ENCODE peak calls at places on chromosomes 1 and 21, in eight cellular contexts. One of them, this sample, is unnamed.

GRCh38 chr1:107659961-107660360 is 305.0 kb downstream of the VAV3 start:
- DNase-seq in fibroblast of lung: no peak
- DNase-seq in mesendoderm: no peak
- DNase-seq in HCT116: no peak
- DNase-seq in PC-3: no peak
- DNase-seq in K562: no peak
- DNase-seq in GM23248: no peak
- DNase-seq in mesenchymal stem cell: no peak
- DNase-seq in this sample: peak; percentile 33

GRCh38 chr1:245762396-245762910 is 607.7 kb downstream of the KIF26B start:
- DNase-seq in fibroblast of lung: no peak
- DNase-seq in mesendoderm: peak; percentile 34
- DNase-seq in HCT116: no peak
- DNase-seq in PC-3: no peak
- DNase-seq in K562: no peak
- DNase-seq in GM23248: no peak
- DNase-seq in mesenchymal stem cell: no peak
- DNase-seq in this sample: no peak

GRCh38 chr1:189597083-189597482 is 880.6 kb downstream of the BRINP3 start:
- DNase-seq in fibroblast of lung: no peak
- DNase-seq in mesendoderm: no peak
- DNase-seq in HCT116: no peak
- DNase-seq in PC-3: peak; percentile 76
- DNase-seq in K562: no peak
- DNase-seq in GM23248: no peak
- DNase-seq in mesenchymal stem cell: no peak
- DNase-seq in this sample: no peak

GRCh38 chr1:154557248-154557938 is 1.1 kb downstream of the UBE2Q1 start:
- DNase-seq in fibroblast of lung: no peak
- DNase-seq in mesendoderm: peak; percentile 45
- DNase-seq in HCT116: no peak
- DNase-seq in PC-3: no peak
- DNase-seq in K562: no peak
- DNase-seq in GM23248: peak; percentile 17
- DNase-seq in mesenchymal stem cell: no peak
- DNase-seq in this sample: peak; percentile 3

GRCh38 chr1:30185313-30185712 is 538.1 kb downstream of the MATN1 start:
- DNase-seq in fibroblast of lung: no peak
- DNase-seq in mesendoderm: no peak
- DNase-seq in HCT116: no peak
- DNase-seq in PC-3: no peak
- DNase-seq in K562: no peak
- DNase-seq in GM23248: no peak
- DNase-seq in mesenchymal stem cell: no peak
- DNase-seq in this sample: no peak

GRCh38 chr1:38474738-38475623 is 384.6 kb downstream of the RRAGC start:
- DNase-seq in fibroblast of lung: no peak
- DNase-seq in mesendoderm: peak; percentile 67
- DNase-seq in HCT116: no peak
- DNase-seq in PC-3: no peak
- DNase-seq in K562: no peak
- DNase-seq in GM23248: no peak
- DNase-seq in mesenchymal stem cell: no peak
- DNase-seq in this sample: no peak

GRCh38 chr1:31910933-31911332 is 27.2 kb downstream of the PTP4A2 start:
- DNase-seq in fibroblast of lung: no peak
- DNase-seq in mesendoderm: no peak
- DNase-seq in HCT116: no peak
- DNase-seq in PC-3: no peak
- DNase-seq in K562: no peak
- DNase-seq in GM23248: peak; percentile 47
- DNase-seq in mesenchymal stem cell: no peak
- DNase-seq in this sample: no peak

GRCh38 chr1:4851666-4852065 is 197.3 kb downstream of the AJAP1 start:
- DNase-seq in fibroblast of lung: no peak
- DNase-seq in mesendoderm: no peak
- DNase-seq in HCT116: no peak
- DNase-seq in PC-3: no peak
- DNase-seq in K562: no peak
- DNase-seq in GM23248: no peak
- DNase-seq in mesenchymal stem cell: no peak
- DNase-seq in this sample: no peak

GRCh38 chr21:41974752-41975053 is 20.9 kb upstream of the C2CD2 start:
- DNase-seq in fibroblast of lung: no peak
- DNase-seq in mesendoderm: no peak
- DNase-seq in HCT116: no peak
- DNase-seq in PC-3: no peak
- DNase-seq in K562: peak; percentile 6
- DNase-seq in GM23248: no peak
- DNase-seq in mesenchymal stem cell: no peak
- DNase-seq in this sample: no peak

GRCh38 chr21:39107739-39108138 is 75.5 kb downstream of the PSMG1 start:
- DNase-seq in fibroblast of lung: no peak
- DNase-seq in mesendoderm: no peak
- DNase-seq in HCT116: no peak
- DNase-seq in PC-3: no peak
- DNase-seq in K562: no peak
- DNase-seq in GM23248: no peak
- DNase-seq in mesenchymal stem cell: no peak
- DNase-seq in this sample: no peak

GRCh38 chr1:28551381-28551780 is 1.5 kb upstream of the TRNAU1AP start:
- DNase-seq in fibroblast of lung: no peak
- DNase-seq in mesendoderm: no peak
- DNase-seq in HCT116: no peak
- DNase-seq in PC-3: no peak
- DNase-seq in K562: no peak
- DNase-seq in GM23248: no peak
- DNase-seq in mesenchymal stem cell: no peak
- DNase-seq in this sample: no peak

GRCh38 chr1:28553229-28553930 is 495 bp downstream of the TRNAU1AP start:
- DNase-seq in fibroblast of lung: peak; percentile 43
- DNase-seq in mesendoderm: peak; percentile 49
- DNase-seq in HCT116: no peak
- DNase-seq in PC-3: peak; percentile 58
- DNase-seq in K562: peak; percentile 61
- DNase-seq in GM23248: peak; percentile 66
- DNase-seq in mesenchymal stem cell: peak; percentile 58
- DNase-seq in this sample: peak; percentile 68

GRCh38 chr1:28552482-28553228 is at the start of gene TRNAU1AP:
- DNase-seq in fibroblast of lung: peak; percentile 95
- DNase-seq in mesendoderm: peak; percentile 97
- DNase-seq in HCT116: peak; percentile 91
- DNase-seq in PC-3: peak; percentile 98
- DNase-seq in K562: peak; percentile 98
- DNase-seq in GM23248: peak; percentile 99
- DNase-seq in mesenchymal stem cell: peak; percentile 95
- DNase-seq in this sample: peak; percentile 96
- H3K9ac ChIP-seq in fibroblast of lung: peak within 1 kb of the TSS; percentile 80
- H3K9ac ChIP-seq in mesendoderm: peak within 1 kb of the TSS; percentile 90
- H3K9ac ChIP-seq in HCT116: peak within 1 kb of the TSS; percentile 96
- H3K9ac ChIP-seq in PC-3: peak within 1 kb of the TSS; percentile 92
- H3K9ac ChIP-seq in K562: peak within 1 kb of the TSS; percentile 92
- H3K9ac ChIP-seq in GM23248: peak within 1 kb of the TSS; percentile 90
- H3K9ac ChIP-seq in mesenchymal stem cell: peak within 1 kb of the TSS; percentile 99
- H3K9ac ChIP-seq in this sample: peak within 1 kb of the TSS; percentile 91

DNA sequence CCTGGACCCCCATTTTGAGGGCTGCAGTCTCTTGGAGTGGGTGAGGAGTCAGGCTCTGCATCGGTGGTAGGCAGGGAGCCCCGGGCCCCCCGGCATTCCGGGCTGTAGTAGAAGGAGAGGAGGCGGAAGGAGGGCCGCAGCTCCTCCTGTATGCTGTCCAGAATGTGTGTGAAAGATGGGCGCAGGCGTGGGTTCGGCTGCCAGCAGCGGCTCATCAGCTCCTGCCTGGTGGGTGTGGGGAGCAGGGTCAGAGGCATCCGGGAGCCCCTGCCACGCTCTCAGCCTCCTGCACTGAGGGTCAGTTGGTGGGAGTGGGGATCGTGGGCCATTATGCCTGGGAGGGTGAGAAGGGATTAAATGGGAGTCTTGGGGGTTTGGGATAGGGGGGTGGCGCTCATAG is 18.0 kb downstream of the INSRR start:
- DNase-seq in fibroblast of lung: no peak
- DNase-seq in mesendoderm: no peak
- DNase-seq in HCT116: no peak
- DNase-seq in PC-3: no peak
- DNase-seq in K562: no peak
- DNase-seq in GM23248: no peak
- DNase-seq in mesenchymal stem cell: no peak
- DNase-seq in this sample: no peak
- H3K27me3 ChIP-seq in fibroblast of lung: peaks cover 40% of the 10 kb centered on the region
- H3K27me3 ChIP-seq in mesendoderm: peaks cover 15% of the 10 kb centered on the region
- H3K27me3 ChIP-seq in HCT116: no peaks in the 10 kb centered on the region
- H3K27me3 ChIP-seq in PC-3: no peaks in the 10 kb centered on the region
- H3K27me3 ChIP-seq in K562: no peaks in the 10 kb centered on the region
- H3K27me3 ChIP-seq in GM23248: peaks cover 32% of the 10 kb centered on the region
- H3K27me3 ChIP-seq in mesenchymal stem cell: peaks cover 91% of the 10 kb centered on the region
- H3K27me3 ChIP-seq in this sample: no peaks in the 10 kb centered on the region

GRCh38 chr1:54767526-54767925 is 3.2 kb upstream of the PARS2 start:
- DNase-seq in fibroblast of lung: no peak
- DNase-seq in mesendoderm: no peak
- DNase-seq in HCT116: no peak
- DNase-seq in PC-3: no peak
- DNase-seq in K562: no peak
- DNase-seq in GM23248: no peak
- DNase-seq in mesenchymal stem cell: no peak
- DNase-seq in this sample: no peak

GRCh38 chr1:54766726-54767125 is 2.4 kb upstream of the PARS2 start:
- DNase-seq in fibroblast of lung: no peak
- DNase-seq in mesendoderm: peak; percentile 49
- DNase-seq in HCT116: no peak
- DNase-seq in PC-3: no peak
- DNase-seq in K562: no peak
- DNase-seq in GM23248: no peak
- DNase-seq in mesenchymal stem cell: no peak
- DNase-seq in this sample: no peak

GRCh38 chr1:54763814-54764131 is 550 bp downstream of the PARS2 start:
- DNase-seq in fibroblast of lung: no peak
- DNase-seq in mesendoderm: no peak
- DNase-seq in HCT116: no peak
- DNase-seq in PC-3: no peak
- DNase-seq in K562: no peak
- DNase-seq in GM23248: peak; percentile 59
- DNase-seq in mesenchymal stem cell: no peak
- DNase-seq in this sample: no peak

GRCh38 chr1:54764132-54764921 is at the start of gene PARS2:
- DNase-seq in fibroblast of lung: peak; percentile 100
- DNase-seq in mesendoderm: peak; percentile 100
- DNase-seq in HCT116: peak; percentile 99
- DNase-seq in PC-3: peak; percentile 99
- DNase-seq in K562: peak; percentile 99
- DNase-seq in GM23248: peak; percentile 100
- DNase-seq in mesenchymal stem cell: peak; percentile 100
- DNase-seq in this sample: peak; percentile 99

GRCh38 chr1:54764922-54765561 is 719 bp upstream of the PARS2 start:
- DNase-seq in fibroblast of lung: no peak
- DNase-seq in mesendoderm: no peak
- DNase-seq in HCT116: no peak
- DNase-seq in PC-3: no peak
- DNase-seq in K562: no peak
- DNase-seq in GM23248: no peak
- DNase-seq in mesenchymal stem cell: no peak
- DNase-seq in this sample: no peak
- H3K9ac ChIP-seq in fibroblast of lung: peak overlapping the region; percentile 39
- H3K9ac ChIP-seq in mesendoderm: peak overlapping the region; percentile 33
- H3K9ac ChIP-seq in HCT116: peak overlapping the region; percentile 57
- H3K9ac ChIP-seq in PC-3: peak overlapping the region; percentile 18
- H3K9ac ChIP-seq in K562: no peak overlapping the region
- H3K9ac ChIP-seq in GM23248: peak overlapping the region; percentile 81
- H3K9ac ChIP-seq in mesenchymal stem cell: peak overlapping the region; percentile 86
- H3K9ac ChIP-seq in this sample: peak overlapping the region; percentile 76

DNA sequence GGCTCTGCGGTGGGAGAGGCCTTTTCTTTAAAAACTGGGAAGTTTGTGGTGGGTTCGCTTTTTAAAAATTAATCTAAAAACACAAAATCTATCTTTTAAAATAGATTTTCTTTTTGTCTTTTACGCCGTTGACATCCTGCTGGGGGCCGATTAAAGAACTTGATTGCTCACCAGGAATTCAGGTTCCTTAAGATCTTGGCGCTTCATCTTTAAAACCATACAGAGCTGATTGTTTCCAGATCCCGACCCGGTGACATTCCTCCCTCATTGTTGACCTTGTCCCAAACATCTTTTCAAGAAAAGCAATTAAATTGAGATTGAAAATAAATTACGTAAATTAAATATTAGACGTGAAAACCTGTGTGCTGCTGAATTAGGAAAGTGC is 546 bp upstream of the ZNF697 start:
- DNase-seq in fibroblast of lung: no peak
- DNase-seq in mesendoderm: no peak
- DNase-seq in HCT116: no peak
- DNase-seq in PC-3: no peak
- DNase-seq in K562: no peak
- DNase-seq in GM23248: no peak
- DNase-seq in mesenchymal stem cell: no peak
- DNase-seq in this sample: no peak
- H3K27me3 ChIP-seq in fibroblast of lung: no peaks in the 10 kb centered on the region
- H3K27me3 ChIP-seq in mesendoderm: no peaks in the 10 kb centered on the region
- H3K27me3 ChIP-seq in HCT116: peaks cover 35% of the 10 kb centered on the region
- H3K27me3 ChIP-seq in PC-3: no peaks in the 10 kb centered on the region
- H3K27me3 ChIP-seq in K562: peaks cover 24% of the 10 kb centered on the region
- H3K27me3 ChIP-seq in GM23248: no peaks in the 10 kb centered on the region
- H3K27me3 ChIP-seq in mesenchymal stem cell: peaks cover 7% of the 10 kb centered on the region
- H3K27me3 ChIP-seq in this sample: no peaks in the 10 kb centered on the region

DNA sequence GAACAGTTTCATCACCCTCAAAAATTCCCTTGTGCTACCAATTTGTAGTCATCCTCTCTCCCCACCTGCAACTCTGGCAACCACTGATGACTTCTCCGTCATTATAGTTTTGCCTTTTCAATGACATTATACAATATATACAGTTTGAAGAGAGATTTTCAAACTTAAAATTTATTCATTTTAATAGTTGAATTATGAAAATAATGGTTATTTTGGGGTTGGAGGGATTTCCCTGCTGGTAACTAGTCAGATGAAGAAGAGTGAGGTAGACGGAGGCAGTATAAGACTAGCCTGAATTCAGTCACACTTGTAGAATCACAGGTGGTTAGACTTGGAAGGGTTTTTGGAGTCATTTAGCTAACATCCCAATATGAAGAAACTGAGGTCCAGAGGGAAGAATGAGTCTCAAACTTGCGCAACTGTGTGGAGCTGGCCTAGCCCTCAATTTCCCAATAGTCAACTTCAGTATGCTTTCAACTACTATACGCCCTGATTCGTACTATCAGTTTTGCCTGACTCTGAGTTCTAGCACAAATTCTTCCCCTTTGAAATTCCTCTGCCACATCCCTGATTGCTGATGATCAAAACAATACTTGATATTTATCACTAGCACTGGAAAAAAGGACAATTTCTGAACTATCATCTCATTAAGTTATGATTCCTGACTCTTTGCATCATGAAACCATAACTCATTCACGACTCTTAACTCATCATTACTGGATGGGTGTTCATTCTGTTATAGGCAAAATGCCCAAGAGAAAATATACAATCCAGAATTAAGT is 54.2 kb downstream of the VANGL2 start:
- DNase-seq in fibroblast of lung: no peak
- DNase-seq in mesendoderm: no peak
- DNase-seq in HCT116: no peak
- DNase-seq in PC-3: no peak
- DNase-seq in K562: no peak
- DNase-seq in GM23248: no peak
- DNase-seq in mesenchymal stem cell: no peak
- DNase-seq in this sample: no peak
- H3K9ac ChIP-seq in fibroblast of lung: no peak overlapping the region
- H3K9ac ChIP-seq in mesendoderm: no peak overlapping the region
- H3K9ac ChIP-seq in HCT116: no peak overlapping the region
- H3K9ac ChIP-seq in PC-3: no peak overlapping the region
- H3K9ac ChIP-seq in K562: no peak overlapping the region
- H3K9ac ChIP-seq in GM23248: no peak overlapping the region
- H3K9ac ChIP-seq in mesenchymal stem cell: no peak overlapping the region
- H3K9ac ChIP-seq in this sample: no peak overlapping the region

This sample was measured in mammary epithelial cell.